ENCODE peak calls at places on chromosomes 16 and 17, in four cellular contexts. L is HFF-Myc, U is heart right ventricle, B is cardiac fibroblast. W is an unnamed sample.

GRCh38 chr17:62625870-62626200 is 1.6 kb upstream of the MRC2 start:
- DNase-seq in L (no peak), B (peak; percentile 39), U (peak; percentile 35), W (no peak)

GRCh38 chr17:5219536-5219935 is 15.1 kb downstream of the SCIMP start:
- DNase-seq in L (no peak), U (no peak), B (no peak), W (no peak)

GRCh38 chr16:2531371-2531695 is at the start of gene CEMP1:
- DNase-seq in B (no peak), U (no peak), L (no peak), W (no peak)

GRCh38 chr16:82732461-82732860 is 105.7 kb downstream of the CDH13 start:
- DNase-seq in U (no peak), B (peak; percentile 18), L (no peak), W (peak; percentile 57)

GRCh38 chr17:9291912-9292562 is 270.7 kb downstream of the NTN1 start:
- DNase-seq in L (no peak), U (peak; percentile 36), B (no peak), W (no peak)

GRCh38 chr17:44916781-44917241 is 1.5 kb upstream of the GFAP start:
- DNase-seq in L (no peak), U (peak; percentile 76), B (peak; percentile 83), W (peak; percentile 27)

GRCh38 chr17:64694207-64694606 is 32.1 kb upstream of the SMURF2 start:
- DNase-seq in B (peak; percentile 69), L (no peak), U (peak; percentile 33), W (no peak)

GRCh38 chr16:31061813-31062440 is 12.1 kb downstream of the ZNF668 start:
- DNase-seq in U (no peak), B (no peak), L (no peak), W (no peak)

GRCh38 chr17:72863511-72864175 is 228.8 kb downstream of the SLC39A11 start:
- DNase-seq in B (no peak), L (no peak), U (no peak), W (no peak)

GRCh38 chr16:86663691-86664517 is 85.6 kb downstream of the FOXL1 start:
- DNase-seq in B (peak; percentile 71), L (no peak), U (no peak), W (no peak)

GRCh38 chr17:39027037-39027436 is 59.8 kb upstream of the FBXO47 start:
- DNase-seq in L (no peak), U (peak; percentile 82), B (peak; percentile 40), W (no peak)

GRCh38 chr16:29663829-29664132 is 734 bp downstream of the SPN start:
- DNase-seq in L (no peak), U (no peak), B (no peak), W (no peak)

GRCh38 chr16:50153648-50154368 is 702 bp downstream of the TENT4B start:
- DNase-seq in B (peak; percentile 26), L (no peak), U (peak; percentile 49), W (no peak)

GRCh38 chr17:67107811-67108210 is 63.5 kb downstream of the CACNG1 start:
- DNase-seq in L (no peak), U (no peak), B (no peak), W (no peak)

GRCh38 chr17:2898255-2898926 is 102.2 kb downstream of the RAP1GAP2 start:
- DNase-seq in B (no peak), L (no peak), U (no peak), W (no peak)

GRCh38 chr17:29760771-29761682 is 138.3 kb upstream of the CORO6 start:
- DNase-seq in B (peak; percentile 92), L (peak; percentile 16), U (peak; percentile 94), W (no peak)

GRCh38 chr17:78315355-78316114 is 44.3 kb downstream of the SOCS3 start:
- DNase-seq in L (peak; percentile 82), U (peak; percentile 73), B (peak; percentile 94), W (peak; percentile 71)

GRCh38 chr17:20952183-20952582 is 90.6 kb downstream of the USP22 start:
- DNase-seq in L (no peak), U (no peak), B (no peak), W (no peak)

GRCh38 chr16:6562985-6563384 is 769.7 kb upstream of the RBFOX1 start:
- DNase-seq in B (no peak), U (no peak), L (no peak), W (no peak)

GRCh38 chr16:27177031-27177774 is 26.1 kb upstream of the KDM8 start:
- DNase-seq in B (peak; percentile 71), L (peak; percentile 29), U (no peak), W (peak; percentile 31)

GRCh38 chr17:43403846-43404245 is 5.1 kb downstream of the ARL4D start:
- DNase-seq in B (peak; percentile 44), U (no peak), L (no peak), W (no peak)

GRCh38 chr17:63293310-63293709 is 152.8 kb downstream of the CYB561 start:
- DNase-seq in L (no peak), U (no peak), B (peak; percentile 73), W (peak; percentile 27)

GRCh38 chr16:11587643-11588247 is 1.0 kb upstream of the LITAF start:
- DNase-seq in L (no peak), U (no peak), B (no peak), W (no peak)

GRCh38 chr17:4221163-4221562 is 42.6 kb downstream of the ANKFY1 start:
- DNase-seq in L (no peak), U (no peak), B (no peak), W (no peak)

GRCh38 chr16:27181020-27181419 is 22.3 kb upstream of the KDM8 start:
- DNase-seq in U (no peak), L (no peak), B (no peak), W (no peak)

GRCh38 chr16:17395849-17396480 is 74.8 kb downstream of the XYLT1 start:
- DNase-seq in L (no peak), U (no peak), B (peak; percentile 50), W (no peak)

DNA sequence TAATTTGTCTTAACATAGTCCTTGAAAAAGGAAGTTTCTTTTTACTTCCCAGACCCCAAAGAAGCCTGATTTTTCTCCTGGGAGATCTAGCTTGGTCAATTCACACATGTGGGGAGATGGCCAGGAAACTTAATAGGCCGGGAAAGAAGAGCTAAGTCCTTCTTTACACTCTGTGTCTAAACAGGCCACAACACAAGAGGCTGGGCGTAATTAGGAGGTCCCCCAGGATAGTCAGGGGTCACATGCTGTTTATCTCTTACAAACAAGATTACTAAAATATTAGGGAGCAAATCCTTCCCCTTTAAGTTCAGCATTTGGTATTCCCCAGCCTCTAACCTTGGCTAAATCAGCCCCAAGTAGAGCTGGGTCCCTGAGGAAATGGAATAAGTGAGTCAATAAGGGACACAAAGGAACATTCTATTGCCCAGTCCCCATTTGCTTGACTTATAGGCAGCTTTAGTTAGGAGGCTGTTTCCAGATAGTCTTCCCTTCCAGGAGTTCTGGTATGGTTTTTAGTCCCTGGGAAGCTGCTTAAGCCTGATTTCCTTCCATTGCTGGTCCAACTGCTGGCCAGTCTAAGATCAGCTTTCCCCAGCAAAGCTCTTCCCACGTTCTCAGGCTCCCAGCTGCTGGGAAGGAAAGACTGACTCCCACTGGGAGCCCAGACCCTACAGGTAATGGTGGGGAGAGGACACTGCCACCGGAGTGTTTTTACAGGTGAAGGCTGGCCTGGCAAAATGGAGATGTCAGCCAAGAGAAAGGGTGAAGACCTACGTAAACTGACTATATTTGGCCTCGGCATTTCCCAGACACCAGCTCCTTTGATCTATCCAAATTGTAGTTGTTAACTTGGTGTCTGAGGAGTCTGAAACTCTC is 14.1 kb upstream of the HOXB9 start:
- DNase-seq in B (no peak), U (no peak), L (no peak), W (no peak)
- H3K4me3 ChIP-seq in B (no peak overlapping the region), U (no peak overlapping the region), L (no peak overlapping the region), W (no peak overlapping the region)

GRCh38 chr17:74086992-74087391 is 116.5 kb upstream of the RPL38 start:
- DNase-seq in B (no peak), L (no peak), U (no peak), W (no peak)

GRCh38 chr17:74085434-74085833 is 118.0 kb upstream of the RPL38 start:
- DNase-seq in U (no peak), L (no peak), B (no peak), W (no peak)

GRCh38 chr17:74094651-74095050 is 108.8 kb upstream of the RPL38 start:
- DNase-seq in B (no peak), U (no peak), L (no peak), W (no peak)

GRCh38 chr17:74089869-74090464 is 113.5 kb upstream of the RPL38 start:
- DNase-seq in U (no peak), B (peak; percentile 55), L (no peak), W (peak; percentile 13)
- TF ChIP-seq CTCF in U (peak; percentile 32), B (peak; percentile 33), L (peak; percentile 65), W (peak; percentile 59)

GRCh38 chr16:88406096-88407041 is 23.6 kb downstream of the ZNF469 start:
- DNase-seq in U (no peak), B (no peak), L (no peak), W (no peak)
- H3K4me3 ChIP-seq in U (no peak overlapping the region), B (no peak overlapping the region), L (no peak overlapping the region), W (no peak overlapping the region)

GRCh38 chr17:6556121-6557039 is at the start of gene PITPNM3:
- DNase-seq in U (no peak), L (no peak), B (no peak), W (no peak)

GRCh38 chr17:6554871-6555330 is 1.5 kb downstream of the PITPNM3 start:
- DNase-seq in L (no peak), U (no peak), B (no peak), W (no peak)

GRCh38 chr17:6557040-6557438 is 684 bp upstream of the PITPNM3 start:
- DNase-seq in L (no peak), B (no peak), U (no peak), W (no peak)

GRCh38 chr17:6554336-6554735 is 2.0 kb downstream of the PITPNM3 start:
- DNase-seq in L (no peak), U (no peak), B (no peak), W (no peak)

DNA sequence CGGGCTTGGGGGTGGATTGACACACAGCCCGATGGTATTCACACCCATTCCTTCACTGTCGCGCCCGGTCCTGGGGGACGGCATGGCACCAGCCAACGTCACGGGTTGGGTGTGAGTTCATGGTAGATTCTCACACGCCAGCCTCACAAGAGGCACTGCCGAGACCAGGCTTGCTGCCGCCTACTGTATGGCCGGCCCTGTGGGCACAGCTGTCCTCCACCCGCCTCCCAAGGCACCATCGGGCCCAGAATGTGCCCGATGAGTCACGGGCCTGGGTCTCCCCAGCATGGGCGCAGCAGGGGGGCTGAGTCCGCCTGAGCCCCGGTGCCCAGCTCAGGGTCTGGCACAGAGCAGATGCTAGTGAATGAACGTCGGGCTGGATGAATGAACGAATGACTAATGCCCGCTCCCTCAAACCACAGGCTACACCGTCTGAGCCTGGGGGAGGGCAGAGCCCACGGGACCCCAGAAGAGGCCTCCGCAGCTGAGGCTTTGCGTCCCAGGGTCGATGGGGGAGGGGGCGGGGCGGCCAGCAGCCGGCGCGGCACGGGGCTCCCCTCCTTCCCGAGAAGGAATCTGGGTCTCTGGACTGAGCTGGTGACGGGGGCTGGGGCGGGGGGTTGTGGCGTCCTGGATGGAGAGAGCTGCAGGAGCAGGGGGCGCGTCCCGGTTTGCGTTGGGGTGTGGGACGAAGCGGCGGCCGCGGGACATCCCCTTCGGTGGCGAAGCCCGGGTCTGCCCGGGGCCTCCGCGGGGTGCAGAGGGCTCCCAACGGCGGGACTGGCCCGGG is 829 bp downstream of the PITPNM3 start:
- DNase-seq in U (no peak), B (peak; percentile 18), L (no peak), W (no peak)
- TF ChIP-seq CTCF in U (no peak), B (no peak), L (no peak), W (no peak)

GRCh38 chr16:58462499-58462996 is 37.4 kb upstream of the NDRG4 start:
- DNase-seq in L (no peak), B (no peak), U (no peak), W (no peak)
- H3K4me3 ChIP-seq in L (no peak overlapping the region), B (no peak overlapping the region), U (peak overlapping the region; percentile 69), W (no peak overlapping the region)

W was measured in AG09309.